ENCODE peak calls at places on chromosome 22, in ten cellular contexts. G is kidney; D is PC-3; U is activated naive CD4-positive, alpha-beta T cell treated with anti-CD3 and anti-CD28 coated beads, Interleukin-2, amount 50 U/mL, for 16 hours; R is astrocyte of the spinal cord; C is ACHN; Q is activated T-helper 9 cell treated with anti-CD3 and anti-CD28 coated beads, Interleukin-2, amount 50 U/mL, for 16 hours; N is T follicular helper cell; J is T-helper 9 cell; M is Kasumi-1. V is an unnamed sample.

GRCh38 chr22:18974477-18975180 is 38.5 kb upstream of the PRODH start:
- DNase-seq in G (peak), D (no peak), U (no peak), R (no peak), C (no peak), Q (no peak), N (no peak), J (no peak), M (no peak), V (no peak)

GRCh38 chr22:39282642-39283311 is 36.6 kb downstream of the RPL3 start:
- DNase-seq in G (no peak), D (peak), U (no peak), R (no peak), C (no peak), Q (no peak), N (no peak), J (no peak), M (no peak), V (no peak)

GRCh38 chr22:20316217-20316843 is 3.5 kb downstream of the DGCR6L start:
- DNase-seq in G (peak), D (no peak), U (peak), R (no peak), C (no peak), Q (no peak), N (no peak), J (no peak), M (no peak), V (no peak)

GRCh38 chr22:43225609-43226008 is 38.7 kb upstream of the TTLL12 start:
- DNase-seq in G (no peak), D (no peak), U (no peak), R (no peak), C (no peak), Q (no peak), N (no peak), J (no peak), M (no peak), V (no peak)

GRCh38 chr22:27252282-27253049 is 549.1 kb downstream of the MN1 start:
- DNase-seq in G (no peak), D (peak), U (no peak), R (peak), C (no peak), Q (no peak), N (no peak), J (no peak), M (no peak), V (no peak)

GRCh38 chr22:30667486-30668305 is at the start of gene DUSP18:
- DNase-seq in G (peak), D (peak), U (peak), R (peak), C (peak), Q (peak), N (peak), J (peak), M (peak), V (peak)

GRCh38 chr22:41608386-41608785 is 12.5 kb downstream of the DESI1 start:
- DNase-seq in G (peak), D (no peak), U (no peak), R (no peak), C (no peak), Q (no peak), N (no peak), J (no peak), M (no peak), V (no peak)

GRCh38 chr22:20531404-20532181 is 24.2 kb downstream of the MED15 start:
- DNase-seq in G (peak), D (peak), U (no peak), R (peak), C (peak), Q (no peak), N (no peak), J (no peak), M (peak), V (no peak)

GRCh38 chr22:44881624-44882023 is 128.2 kb downstream of the PHF21B start:
- DNase-seq in G (peak), D (peak), U (no peak), R (no peak), C (no peak), Q (no peak), N (no peak), J (no peak), M (no peak), V (no peak)

GRCh38 chr22:37552560-37553163 is 7.6 kb upstream of the CDC42EP1 start:
- DNase-seq in G (peak), D (no peak), U (no peak), R (no peak), C (no peak), Q (no peak), N (no peak), J (no peak), M (no peak), V (no peak)

V was measured in stimulated activated CD4-positive, alpha-beta T cell treated with anti-CD3 and anti-CD28 coated beads, TNF-alpha, amount 100 ng/mL, for 4 hours.